ENCODE peak calls at places on chromosomes 7 and 10, in seven cellular contexts. P is IMR-90; D is NCI-H146; J is tibial artery; W is stimulated activated CD4-positive, alpha-beta T cell treated with anti-CD3 and anti-CD28 coated beads, TNF-alpha, amount 100 ng/mL, for 4 hours; X is AG08396; U is skeletal muscle cell. E is an unnamed sample.

GRCh38 chr10:102287991-102288390 is 42.7 kb downstream of the GBF1 start:
- DNase-seq in P (no peak), D (no peak), J (no peak), W (no peak), X (no peak), U (no peak), E (no peak)

GRCh38 chr10:111093741-111094380 is 17.0 kb downstream of the ADRA2A start:
- DNase-seq in P (peak), D (no peak), J (no peak), W (no peak), X (peak), U (no peak), E (peak)

GRCh38 chr7:43363429-43363894 is 219.4 kb upstream of the STK17A start:
- DNase-seq in P (no peak), D (no peak), J (no peak), W (no peak), X (no peak), U (no peak), E (no peak)

GRCh38 chr7:69772699-69773436 is 174.6 kb downstream of the AUTS2 start:
- DNase-seq in P (no peak), D (no peak), J (no peak), W (no peak), X (no peak), U (no peak), E (no peak)

GRCh38 chr10:100962346-100963080 is 6.8 kb upstream of the SEMA4G start:
- DNase-seq in P (no peak), D (no peak), J (no peak), W (no peak), X (no peak), U (no peak), E (no peak)

GRCh38 chr7:569071-569855 is 49.6 kb upstream of the PDGFA start:
- DNase-seq in P (no peak), D (no peak), J (no peak), W (no peak), X (no peak), U (no peak), E (no peak)

GRCh38 chr7:10718768-10719167 is 254.9 kb upstream of the PHF14 start:
- DNase-seq in P (no peak), D (no peak), J (no peak), W (no peak), X (no peak), U (no peak), E (no peak)

GRCh38 chr10:79266092-79266491 is 81.2 kb upstream of the PPIF start:
- DNase-seq in P (no peak), D (no peak), J (peak), W (no peak), X (no peak), U (no peak), E (no peak)

GRCh38 chr7:121140790-121141189 is 152.3 kb downstream of the CPED1 start:
- DNase-seq in P (no peak), D (no peak), J (no peak), W (no peak), X (no peak), U (no peak), E (no peak)

GRCh38 chr10:14560274-14560673 is 214.4 kb downstream of the FAM107B start:
- DNase-seq in P (peak), D (peak), J (no peak), W (no peak), X (no peak), U (no peak), E (no peak)

GRCh38 chr10:110013615-110014293 is 6.0 kb downstream of the ADD3 start:
- DNase-seq in P (no peak), D (no peak), J (no peak), W (no peak), X (no peak), U (no peak), E (no peak)

GRCh38 chr10:3281911-3282310 is 109.3 kb upstream of the PITRM1 start:
- DNase-seq in P (no peak), D (no peak), J (no peak), W (no peak), X (no peak), U (no peak), E (no peak)

GRCh38 chr10:79608505-79609375 is 2.0 kb upstream of the SFTPA1 start:
- DNase-seq in P (peak), D (peak), J (no peak), W (no peak), X (peak), U (no peak), E (no peak)

GRCh38 chr7:151705744-151706567 is 171.0 kb downstream of the PRKAG2 start:
- DNase-seq in P (peak), D (no peak), J (no peak), W (no peak), X (peak), U (no peak), E (no peak)

GRCh38 chr10:112294169-112294568 is 11.0 kb downstream of the TECTB start:
- DNase-seq in P (no peak), D (no peak), J (no peak), W (no peak), X (no peak), U (no peak), E (no peak)

GRCh38 chr7:148882192-148882591 is 1.9 kb downstream of the EZH2 start:
- DNase-seq in P (no peak), D (no peak), J (no peak), W (no peak), X (no peak), U (no peak), E (no peak)

GRCh38 chr10:110008518-110009339 is 945 bp downstream of the ADD3 start:
- DNase-seq in P (no peak), D (peak), J (no peak), W (peak), X (no peak), U (no peak), E (no peak)

GRCh38 chr10:45470098-45471012 is 96.3 kb downstream of the ALOX5 start:
- DNase-seq in P (peak), D (no peak), J (no peak), W (no peak), X (peak), U (no peak), E (no peak)

GRCh38 chr7:38568497-38568896 is 62.7 kb downstream of the AMPH start:
- DNase-seq in P (no peak), D (no peak), J (no peak), W (no peak), X (no peak), U (no peak), E (no peak)

E was measured in GM04504.